ENCODE peak calls at places on chromosomes 4 and X, in four cellular contexts. O is H1, A is HepG2, M is K562. H is an unnamed sample.

GRCh38 chr4:154622598-154622997 is 10.1 kb upstream of the FGG start:
- DNase-seq in O (no peak), A (peak; percentile 66), M (peak; percentile 58), H (peak; percentile 49)

GRCh38 chr4:142351958-142352357 is 494.1 kb downstream of the INPP4B start:
- DNase-seq in M (no peak), A (no peak), O (no peak), H (no peak)

GRCh38 chr4:122635205-122635604 is 14.3 kb upstream of the IL21 start:
- DNase-seq in O (no peak), A (no peak), M (no peak), H (no peak)

GRCh38 chr4:30720656-30721352 is 635 bp downstream of the PCDH7 start:
- DNase-seq in M (no peak), O (peak; percentile 69), A (no peak), H (no peak)

GRCh38 chr4:1566838-1567518 is 117.1 kb downstream of the FAM53A start:
- DNase-seq in A (no peak), O (no peak), M (no peak), H (no peak)

GRCh38 chrX:105527759-105528158 is 294.6 kb upstream of the NRK start:
- DNase-seq in M (no peak), A (no peak), O (no peak), H (no peak)

GRCh38 chr4:14568356-14568755 is 433.9 kb upstream of the CPEB2 start:
- DNase-seq in A (no peak), O (no peak), M (no peak), H (no peak)

GRCh38 chr4:168269879-168270278 is 48.7 kb downstream of the DDX60 start:
- DNase-seq in A (no peak), M (no peak), O (no peak), H (no peak)

GRCh38 chr4:175435437-175435836 is 376.6 kb downstream of the GPM6A start:
- DNase-seq in O (no peak), A (no peak), M (no peak), H (no peak)

GRCh38 chr4:161663844-161664243 is 500.0 kb downstream of the FSTL5 start:
- DNase-seq in O (no peak), A (no peak), M (no peak), H (no peak)

GRCh38 chr4:14415146-14415545 is 587.1 kb upstream of the CPEB2 start:
- DNase-seq in M (no peak), A (no peak), O (no peak), H (no peak)

GRCh38 chr4:180028682-180029081 is 2214.5 kb upstream of the TENM3 start:
- DNase-seq in A (peak; percentile 58), M (no peak), O (peak; percentile 65), H (peak; percentile 33)

GRCh38 chr4:118683513-118683912 is 1.7 kb upstream of the METTL14 start:
- DNase-seq in A (peak; percentile 49), M (no peak), O (no peak), H (no peak)

GRCh38 chr4:183532823-183533222 is 28.0 kb downstream of the ING2 start:
- DNase-seq in A (no peak), M (no peak), O (no peak), H (no peak)

GRCh38 chr4:38128478-38129451 is 168.6 kb downstream of the PTTG2 start:
- DNase-seq in M (no peak), A (peak; percentile 91), O (peak; percentile 58), H (peak; percentile 42)

GRCh38 chr4:58776627-58777026 is 1666.4 kb upstream of the IGFBP7 start:
- DNase-seq in M (no peak), O (no peak), A (no peak), H (no peak)

GRCh38 chr4:90845777-90846176 is 718.6 kb downstream of the CCSER1 start:
- DNase-seq in O (no peak), M (no peak), A (no peak), H (no peak)

GRCh38 chrX:101337776-101338271 is 10.7 kb downstream of the TIMM8A start:
- DNase-seq in M (no peak), O (no peak), A (no peak), H (no peak)

GRCh38 chr4:21097026-21097425 is 396.8 kb downstream of the PACRGL start:
- DNase-seq in A (no peak), O (no peak), M (no peak), H (no peak)

GRCh38 chrX:40261955-40262596 is 164.3 kb upstream of the BCOR start:
- DNase-seq in M (peak; percentile 52), A (no peak), O (no peak), H (no peak)

GRCh38 chr4:102299708-102300107 is 45.6 kb downstream of the SLC39A8 start:
- DNase-seq in A (peak; percentile 21), O (peak; percentile 53), M (peak; percentile 59), H (peak; percentile 32)

GRCh38 chr4:136136566-136136965 is 1395.7 kb downstream of the PCDH18 start:
- DNase-seq in M (no peak), O (no peak), A (no peak), H (no peak)

GRCh38 chrX:150765782-150766350 is 72.7 kb downstream of the MTMR1 start:
- DNase-seq in O (no peak), M (no peak), A (no peak), H (no peak)

GRCh38 chr4:111027526-111027925 is 404.6 kb upstream of the PITX2 start:
- DNase-seq in O (no peak), A (no peak), M (no peak), H (no peak)

GRCh38 chr4:80393246-80393969 is 57.9 kb downstream of the CFAP299 start:
- DNase-seq in A (no peak), M (no peak), O (no peak), H (no peak)

GRCh38 chrX:13693341-13693871 is 4.5 kb downstream of the RAB9A start:
- DNase-seq in O (no peak), A (no peak), M (no peak), H (no peak)

GRCh38 chrX:129108936-129109335 is 414.4 kb downstream of the SMARCA1 start:
- DNase-seq in A (no peak), M (no peak), O (no peak), H (no peak)

GRCh38 chrX:135416546-135416945 is 5.2 kb upstream of the SMIM10L2A start:
- DNase-seq in O (no peak), M (no peak), A (no peak), H (no peak)
- TF ChIP-seq ZNF274 in O (no peak), M (no peak), A (no peak), H (no peak)

DNA sequence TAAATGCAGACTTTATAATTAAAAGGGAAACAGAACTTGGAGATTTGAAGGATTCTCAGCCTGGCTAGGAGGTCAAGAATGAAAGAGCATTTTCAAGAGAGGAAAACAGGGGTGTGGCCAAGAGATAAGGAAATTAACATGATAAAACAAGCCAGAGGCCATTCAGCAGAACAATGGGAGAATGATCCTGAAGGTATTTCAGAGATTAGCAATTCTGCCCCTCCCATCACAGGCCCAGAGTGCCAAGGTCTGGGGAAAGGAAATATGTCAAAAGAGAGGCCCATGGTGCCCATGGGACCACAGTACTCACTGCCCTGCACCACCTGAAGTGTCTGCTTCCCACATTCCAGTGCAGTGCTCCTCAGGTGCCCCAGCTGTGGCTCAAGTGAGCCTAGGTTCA is 188.5 kb upstream of the STS start:
- DNase-seq in O (peak; percentile 39), A (no peak), M (no peak), H (no peak)
- TF ChIP-seq MAX in O (no peak), A (no peak), M (no peak), H (no peak)

GRCh38 chr4:10456270-10457254 is 664 bp downstream of the ZNF518B start:
- DNase-seq in M (peak; percentile 26), O (peak; percentile 71), A (no peak), H (peak; percentile 19)
- TF ChIP-seq ZNF274 in M (no peak), O (no peak), A (no peak), H (no peak)

GRCh38 chr4:107519057-107519456 is 201.0 kb downstream of the PAPSS1 start:
- DNase-seq in O (no peak), M (no peak), A (peak; percentile 25), H (peak; percentile 19)
- TF ChIP-seq MAX in O (no peak), M (no peak), A (no peak), H (no peak)

GRCh38 chr4:139907001-139907809 is 241.6 kb downstream of the MGST2 start:
- DNase-seq in O (no peak), A (no peak), M (no peak), H (no peak)
- TF ChIP-seq ZNF274 in O (no peak), A (no peak), M (no peak), H (no peak)

GRCh38 chrX:17413228-17413627 is 38.2 kb downstream of the NHS start:
- DNase-seq in O (no peak), A (no peak), M (no peak), H (peak; percentile 32)
- TF ChIP-seq MAX in O (no peak), A (no peak), M (no peak), H (peak; percentile 7)

GRCh38 chrX:153763989-153764755 is at the start of gene PLXNB3:
- DNase-seq in A (peak; percentile 57), M (peak; percentile 49), O (peak; percentile 87), H (peak; percentile 50)
- TF ChIP-seq ZNF274 in A (no peak), M (no peak), O (no peak), H (no peak)

H was measured in HCT116.